ENCODE peak calls at places on chromosomes 1 and 21, in five cellular contexts. R is OCI-LY7, Q is astrocyte of the cerebellum, C is transverse colon, M is left lobe of liver. N is an unnamed sample.

GRCh38 chr1:201702936-201703335 is 126.0 kb upstream of the IPO9 start:
- DNase-seq in R (no peak), Q (no peak), C (no peak), M (no peak), N (no peak)

GRCh38 chr1:55474168-55474786 is 259.1 kb upstream of the USP24 start:
- DNase-seq in R (no peak), Q (no peak), C (no peak), M (no peak), N (peak)

GRCh38 chr1:196732526-196732925 is 42.1 kb upstream of the CFHR3 start:
- DNase-seq in R (no peak), Q (no peak), C (no peak), M (no peak), N (no peak)

GRCh38 chr1:201504179-201504631 is 2.7 kb downstream of the CSRP1 start:
- DNase-seq in R (no peak), Q (no peak), C (no peak), M (no peak), N (no peak)

GRCh38 chr1:60903591-60903990 is 178.8 kb upstream of the NFIA start:
- DNase-seq in R (no peak), Q (peak), C (no peak), M (no peak), N (no peak)

GRCh38 chr21:37994211-37994610 is 78.0 kb upstream of the KCNJ6 start:
- DNase-seq in R (no peak), Q (no peak), C (no peak), M (no peak), N (no peak)

GRCh38 chr21:39669976-39670671 is 57.4 kb downstream of the B3GALT5 start:
- DNase-seq in R (no peak), Q (no peak), C (peak), M (no peak), N (no peak)

GRCh38 chr1:96865731-96866684 is 144.4 kb downstream of the PTBP2 start:
- DNase-seq in R (no peak), Q (peak), C (no peak), M (no peak), N (no peak)

GRCh38 chr1:117793396-117793795 is 136.0 kb downstream of the GDAP2 start:
- DNase-seq in R (no peak), Q (no peak), C (no peak), M (no peak), N (no peak)

GRCh38 chr1:3717041-3717714 is 35.1 kb upstream of the CCDC27 start:
- DNase-seq in R (no peak), Q (no peak), C (no peak), M (no peak), N (no peak)

GRCh38 chr1:228867951-228868730 is 132.9 kb downstream of the RHOU start:
- DNase-seq in R (no peak), Q (no peak), C (no peak), M (no peak), N (no peak)

GRCh38 chr1:30786264-30786991 is 28.9 kb upstream of the LAPTM5 start:
- DNase-seq in R (no peak), Q (no peak), C (no peak), M (no peak), N (no peak)

GRCh38 chr1:103197266-103197665 is 88.9 kb upstream of the COL11A1 start:
- DNase-seq in R (no peak), Q (peak), C (no peak), M (no peak), N (no peak)

GRCh38 chr1:219990782-219991510 is 55.4 kb downstream of the EPRS1 start:
- DNase-seq in R (peak), Q (peak), C (no peak), M (no peak), N (peak)

GRCh38 chr1:167722152-167722869 is 529 bp downstream of the MPZL1 start:
- DNase-seq in R (peak), Q (no peak), C (peak), M (peak), N (peak)

GRCh38 chr21:46323227-46323709 is 402 bp downstream of the C21orf58 start:
- DNase-seq in R (peak), Q (no peak), C (no peak), M (no peak), N (peak)

GRCh38 chr1:87757700-87758099 is 429.0 kb downstream of the LMO4 start:
- DNase-seq in R (no peak), Q (no peak), C (no peak), M (no peak), N (no peak)

GRCh38 chr1:94501426-94501825 is 40.1 kb downstream of the F3 start:
- DNase-seq in R (no peak), Q (no peak), C (no peak), M (no peak), N (no peak)

GRCh38 chr1:198809247-198809646 is 170.4 kb downstream of the PTPRC start:
- DNase-seq in R (no peak), Q (no peak), C (no peak), M (no peak), N (no peak)

GRCh38 chr1:110176299-110176956 is 26.1 kb downstream of the SLC6A17 start:
- DNase-seq in R (no peak), Q (no peak), C (peak), M (peak), N (peak)

GRCh38 chr1:21234779-21235178 is 55.5 kb downstream of the ECE1 start:
- DNase-seq in R (no peak), Q (no peak), C (no peak), M (no peak), N (no peak)

GRCh38 chr1:40385437-40386310 is 12.1 kb downstream of the SMAP2 start:
- DNase-seq in R (peak), Q (no peak), C (peak), M (no peak), N (peak)

GRCh38 chr1:12170263-12170671 is 3.5 kb downstream of the TNFRSF1B start:
- DNase-seq in R (no peak), Q (no peak), C (no peak), M (peak), N (no peak)

GRCh38 chr1:244665771-244666217 is 12.9 kb downstream of the DESI2 start:
- DNase-seq in R (peak), Q (no peak), C (no peak), M (no peak), N (peak)

GRCh38 chr1:153608742-153609584 is 4.0 kb downstream of the S100A16 start:
- DNase-seq in R (no peak), Q (peak), C (peak), M (peak), N (no peak)

N was measured in Karpas-422.